ENCODE peak calls at places on chromosomes 5 and 9, in eight cellular contexts. P is AG09319; O is stimulated activated CD4-positive, alpha-beta T cell treated with anti-CD3 and anti-CD28 coated beads, Interleukin-15, amount 100 ng/mL, for 1 hour; S is kidney epithelial cell; U is bronchial epithelial cell; F is activated B cell treated with CpG ODN at 0.5 μM for 24 hours; J is A549; V is NCI-H1092 treated with DMSO at 0.1 percent for 48 hours. W is an unnamed sample.

GRCh38 chr5:169651526-169651925 is 14.5 kb downstream of the DOCK2 start:
- DNase-seq in J (no peak), S (no peak), U (no peak), P (no peak), O (no peak), F (no peak), V (peak; percentile 15), W (no peak)

GRCh38 chr5:109005611-109006010 is 257.9 kb downstream of the FER start:
- DNase-seq in S (no peak), F (no peak), V (no peak), O (no peak), J (no peak), P (no peak), U (peak; percentile 63), W (no peak)

GRCh38 chr9:133997584-133997983 is 5.5 kb upstream of the VAV2 start:
- DNase-seq in V (no peak), J (no peak), O (no peak), S (no peak), P (no peak), F (no peak), U (no peak), W (no peak)

GRCh38 chr5:78318337-78318736 is 23.8 kb upstream of the AP3B1 start:
- DNase-seq in V (no peak), U (no peak), S (no peak), O (no peak), P (no peak), J (no peak), F (no peak), W (no peak)

GRCh38 chr5:38796000-38796738 is 49.6 kb upstream of the OSMR start:
- DNase-seq in J (no peak), O (no peak), V (no peak), S (no peak), F (no peak), P (no peak), U (no peak), W (no peak)

GRCh38 chr5:7374186-7374585 is 21.8 kb upstream of the ADCY2 start:
- DNase-seq in V (no peak), J (no peak), O (no peak), F (no peak), S (no peak), P (no peak), U (no peak), W (no peak)

GRCh38 chr5:126098330-126099017 is 324.7 kb upstream of the GRAMD2B start:
- DNase-seq in V (no peak), P (no peak), J (no peak), U (peak; percentile 45), F (no peak), O (no peak), S (no peak), W (no peak)

GRCh38 chr5:156120777-156121176 is 206.2 kb upstream of the SGCD start:
- DNase-seq in S (no peak), F (no peak), V (no peak), P (no peak), U (no peak), J (peak; percentile 28), O (no peak), W (peak; percentile 17)

GRCh38 chr9:134283111-134283515 is 43.1 kb upstream of the RXRA start:
- DNase-seq in S (no peak), U (peak; percentile 21), F (no peak), P (peak; percentile 29), J (no peak), O (no peak), V (peak; percentile 89), W (no peak)

GRCh38 chr5:7394889-7395431 is 978 bp upstream of the ADCY2 start:
- DNase-seq in P (no peak), F (no peak), U (no peak), O (no peak), S (no peak), J (no peak), V (no peak), W (no peak)

GRCh38 chr9:87882627-87883026 is at the start of gene SPATA31E1:
- DNase-seq in P (no peak), F (no peak), U (no peak), O (no peak), J (no peak), V (no peak), S (no peak), W (no peak)

GRCh38 chr5:71767661-71768060 is 48.6 kb downstream of the CARTPT start:
- DNase-seq in P (no peak), F (no peak), J (no peak), U (no peak), V (no peak), S (no peak), O (no peak), W (no peak)

GRCh38 chr5:172179032-172179989 is 8.7 kb downstream of the STK10 start:
- DNase-seq in J (no peak), V (no peak), U (no peak), S (no peak), O (no peak), F (no peak), P (no peak), W (peak; percentile 22)

GRCh38 chr5:140261403-140262171 is 41.3 kb downstream of the PFDN1 start:
- DNase-seq in P (peak; percentile 62), V (peak; percentile 33), O (no peak), J (peak; percentile 83), S (peak; percentile 77), F (no peak), U (peak; percentile 90), W (peak; percentile 95)

W was measured in renal cortical epithelial cell.